ENCODE peak calls at places on chromosomes 16 and 17, in four cellular contexts. H is uterus, T is body of pancreas, Y is prostate gland. W is an unnamed sample.

GRCh38 chr16:80477838-80478237 is 63.0 kb upstream of the DYNLRB2 start:
- DNase-seq in H (no peak), T (no peak), Y (no peak), W (no peak)

GRCh38 chr16:68073902-68074760 is 11.0 kb upstream of the NFATC3 start:
- DNase-seq in H (no peak), T (no peak), Y (no peak), W (no peak)

GRCh38 chr16:84774810-84775209 is 45.0 kb upstream of the CRISPLD2 start:
- DNase-seq in H (peak; percentile 38), T (no peak), Y (no peak), W (peak; percentile 41)

GRCh38 chr16:51152691-51153261 is 1.7 kb upstream of the SALL1 start:
- DNase-seq in H (peak; percentile 37), T (no peak), Y (no peak), W (no peak)

GRCh38 chr17:30477758-30478115 is 529 bp downstream of the GOSR1 start:
- DNase-seq in H (no peak), T (no peak), Y (no peak), W (no peak)

GRCh38 chr17:4161179-4161559 is 18.2 kb downstream of the CYB5D2 start:
- DNase-seq in H (no peak), T (no peak), Y (peak; percentile 75), W (peak; percentile 46)

GRCh38 chr16:12930881-12931280 is 29.5 kb downstream of the SHISA9 start:
- DNase-seq in H (no peak), T (no peak), Y (no peak), W (no peak)

GRCh38 chr17:68293490-68294195 is 2.3 kb downstream of the ARSG start:
- DNase-seq in H (no peak), T (no peak), Y (no peak), W (no peak)

GRCh38 chr16:87930456-87930855 is 5.9 kb downstream of the CA5A start:
- DNase-seq in H (no peak), T (no peak), Y (no peak), W (no peak)

GRCh38 chr16:87206646-87207451 is 110.3 kb downstream of the C16orf95 start:
- DNase-seq in H (no peak), T (no peak), Y (no peak), W (no peak)

GRCh38 chr16:19517424-19518089 is 4.3 kb downstream of the GDE1 start:
- DNase-seq in H (no peak), T (no peak), Y (no peak), W (no peak)

GRCh38 chr16:82621796-82622195 is 5.0 kb upstream of the CDH13 start:
- DNase-seq in H (no peak), T (no peak), Y (no peak), W (no peak)

GRCh38 chr17:7923290-7923628 is 6.4 kb downstream of the KCNAB3 start:
- DNase-seq in H (peak; percentile 23), T (no peak), Y (no peak), W (no peak)

GRCh38 chr16:23595246-23595950 is 718 bp downstream of the NDUFAB1 start:
- DNase-seq in H (no peak), T (no peak), Y (no peak), W (no peak)

GRCh38 chr17:4527552-4527951 is 27.6 kb downstream of the MYBBP1A start:
- DNase-seq in H (no peak), T (no peak), Y (no peak), W (no peak)

GRCh38 chr17:81190591-81190990 is 24.6 kb upstream of the AATK start:
- DNase-seq in H (no peak), T (no peak), Y (no peak), W (no peak)

GRCh38 chr16:88705746-88706287 is 391 bp downstream of the RNF166 start:
- DNase-seq in H (no peak), T (peak; percentile 38), Y (no peak), W (no peak)

GRCh38 chr17:48930435-48930873 is 14.2 kb downstream of the SNF8 start:
- DNase-seq in H (no peak), T (no peak), Y (no peak), W (no peak)

GRCh38 chr17:48928876-48929811 is 15.5 kb downstream of the SNF8 start:
- DNase-seq in H (no peak), T (no peak), Y (no peak), W (no peak)

GRCh38 chr17:48929812-48930165 is 14.9 kb downstream of the SNF8 start:
- DNase-seq in H (no peak), T (no peak), Y (no peak), W (no peak)

GRCh38 chr17:48927978-48928716 is 16.5 kb downstream of the SNF8 start:
- DNase-seq in H (no peak), T (no peak), Y (no peak), W (no peak)

GRCh38 chr17:48933035-48933434 is 11.6 kb downstream of the SNF8 start:
- DNase-seq in H (no peak), T (no peak), Y (no peak), W (no peak)
- TF ChIP-seq POLR2A in H (no peak), T (no peak), Y (no peak), W (no peak)

GRCh38 chr17:63698381-63698885 is 1.5 kb downstream of the LIMD2 start:
- DNase-seq in H (no peak), T (no peak), Y (no peak), W (no peak)

GRCh38 chr17:63700528-63701441 is 860 bp upstream of the LIMD2 start:
- DNase-seq in H (peak; percentile 56), T (no peak), Y (no peak), W (no peak)

GRCh38 chr17:63697341-63698286 is 2.3 kb downstream of the LIMD2 start:
- DNase-seq in H (no peak), T (peak; percentile 76), Y (no peak), W (no peak)

GRCh38 chr17:63699638-63700527 is at the start of gene LIMD2:
- DNase-seq in H (peak; percentile 54), T (peak; percentile 42), Y (peak; percentile 51), W (no peak)

GRCh38 chr17:63698886-63699637 is 863 bp downstream of the LIMD2 start:
- DNase-seq in H (peak; percentile 33), T (no peak), Y (no peak), W (no peak)
- TF ChIP-seq POLR2A in H (no peak), T (no peak), Y (no peak), W (no peak)

GRCh38 chr16:79013930-79014329 is 586.6 kb downstream of the MAF start:
- DNase-seq in H (no peak), T (no peak), Y (no peak), W (no peak)
- TF ChIP-seq POLR2A in H (no peak), T (no peak), Y (no peak), W (no peak)

GRCh38 chr16:29147710-29148425 is 163.0 kb downstream of the LAT start:
- DNase-seq in H (no peak), T (no peak), Y (no peak), W (no peak)
- TF ChIP-seq POLR2A in H (no peak), T (no peak), Y (no peak), W (no peak)

GRCh38 chr16:74304164-74304834 is 7.7 kb downstream of the PSMD7 start:
- DNase-seq in H (no peak), T (no peak), Y (no peak), W (no peak)
- TF ChIP-seq POLR2A in H (no peak), T (no peak), Y (no peak), W (no peak)

GRCh38 chr17:77206125-77206523 is 65.4 kb downstream of the SEC14L1 start:
- DNase-seq in H (peak; percentile 9), T (no peak), Y (no peak), W (no peak)

GRCh38 chr17:77204531-77204930 is 63.8 kb downstream of the SEC14L1 start:
- DNase-seq in H (no peak), T (no peak), Y (no peak), W (no peak)

GRCh38 chr17:77203846-77204245 is 63.1 kb downstream of the SEC14L1 start:
- DNase-seq in H (no peak), T (no peak), Y (no peak), W (no peak)

GRCh38 chr17:77206557-77206956 is 65.8 kb downstream of the SEC14L1 start:
- DNase-seq in H (no peak), T (no peak), Y (no peak), W (no peak)

GRCh38 chr17:77205396-77206124 is 64.8 kb downstream of the SEC14L1 start:
- DNase-seq in H (no peak), T (no peak), Y (no peak), W (no peak)
- TF ChIP-seq POLR2A in H (no peak), T (no peak), Y (no peak), W (no peak)

GRCh38 chr17:8944083-8944482 is 21.4 kb downstream of the PIK3R5 start:
- DNase-seq in H (no peak), T (no peak), Y (no peak), W (no peak)

GRCh38 chr17:8941980-8942617 is 23.4 kb downstream of the PIK3R5 start:
- DNase-seq in H (no peak), T (no peak), Y (no peak), W (no peak)

GRCh38 chr17:8940866-8941471 is 24.5 kb downstream of the PIK3R5 start:
- DNase-seq in H (no peak), T (no peak), Y (no peak), W (no peak)

GRCh38 chr17:8941520-8941919 is 24.0 kb downstream of the PIK3R5 start:
- DNase-seq in H (no peak), T (no peak), Y (no peak), W (no peak)

DNA sequence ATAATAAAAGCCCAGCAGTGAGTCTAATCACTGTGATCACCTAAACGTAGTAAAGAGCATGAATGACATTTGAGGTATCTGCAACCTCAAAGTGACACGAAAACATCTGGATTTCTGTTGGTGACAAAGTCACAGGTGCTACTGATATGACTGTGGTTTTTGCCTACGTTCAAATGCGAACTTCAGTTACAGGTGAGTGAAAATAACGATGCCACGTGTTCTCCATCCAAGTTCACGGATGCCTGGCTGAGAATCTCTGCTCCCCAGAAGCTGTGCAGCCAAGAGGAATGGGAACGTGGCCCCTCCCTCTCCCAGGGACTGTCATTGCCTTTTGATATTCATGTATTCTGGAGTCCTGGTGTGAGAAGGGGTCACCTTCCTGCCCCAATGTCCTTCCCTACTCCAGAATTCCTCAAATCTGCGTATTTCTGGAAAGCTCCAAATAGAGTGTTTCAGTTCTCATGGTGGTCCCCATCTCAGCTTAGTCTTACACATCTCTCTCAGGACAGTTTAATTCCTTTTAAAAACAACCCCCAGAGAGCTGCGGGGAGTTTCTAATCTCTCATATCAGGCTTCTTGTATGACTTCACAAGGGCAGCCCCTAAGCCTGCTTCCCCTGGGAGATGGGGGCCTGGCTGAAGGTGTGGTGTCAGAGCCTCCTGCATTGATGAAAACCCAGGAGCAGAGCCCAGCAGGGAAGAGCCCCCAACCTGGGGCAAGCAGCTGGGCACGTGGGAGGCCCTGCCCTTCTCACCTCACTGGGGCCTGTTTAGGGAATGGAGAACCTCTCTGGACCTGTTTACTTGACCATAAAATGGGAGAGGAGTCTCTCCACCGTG is 25.8 kb downstream of the PIK3R5 start:
- DNase-seq in H (no peak), T (no peak), Y (no peak), W (no peak)
- TF ChIP-seq POLR2A in H (no peak), T (no peak), Y (no peak), W (no peak)

GRCh38 chr17:78802459-78802858 is 20.4 kb upstream of the CYTH1 start:
- DNase-seq in H (no peak), T (no peak), Y (no peak), W (no peak)

GRCh38 chr17:78802008-78802407 is 19.9 kb upstream of the CYTH1 start:
- DNase-seq in H (no peak), T (no peak), Y (no peak), W (no peak)

GRCh38 chr17:78798695-78799559 is 16.9 kb upstream of the CYTH1 start:
- DNase-seq in H (no peak), T (no peak), Y (peak; percentile 32), W (no peak)

GRCh38 chr17:78797691-78798585 is 15.9 kb upstream of the CYTH1 start:
- DNase-seq in H (no peak), T (no peak), Y (no peak), W (no peak)

GRCh38 chr17:78800132-78800931 is 18.3 kb upstream of the CYTH1 start:
- DNase-seq in H (no peak), T (no peak), Y (no peak), W (no peak)
- TF ChIP-seq POLR2A in H (no peak), T (no peak), Y (no peak), W (no peak)